ENCODE peak calls at places on chromosomes 2 and 18, in nine cellular contexts. B is brain microvascular endothelial cell; H is GM06990; K is naive thymus-derived CD8-positive, alpha-beta T cell; N is OCI-M1; E is T-helper 2 cell; A is Kasumi-1; C is hepatic stellate cell; X is MCF 10A. S is an unnamed sample.

GRCh38 chr2:201638331-201638730 is 5.0 kb downstream of the TMEM237 start:
- DNase-seq in C (no peak), A (no peak), K (no peak), X (no peak), B (no peak), E (no peak), H (no peak), N (no peak), S (no peak)

GRCh38 chr2:171367692-171368091 is 66.1 kb downstream of the METTL8 start:
- DNase-seq in A (no peak), H (no peak), N (no peak), C (no peak), E (no peak), B (no peak), K (no peak), X (no peak), S (peak; percentile 23)

GRCh38 chr18:25279556-25279955 is 72.4 kb downstream of the ZNF521 start:
- DNase-seq in C (no peak), E (no peak), H (no peak), A (no peak), X (no peak), N (no peak), K (no peak), B (no peak), S (no peak)

GRCh38 chr2:158953926-158954763 is 14.3 kb upstream of the TANC1 start:
- DNase-seq in C (peak; percentile 68), N (peak; percentile 88), A (peak; percentile 91), E (no peak), H (peak; percentile 4), X (peak; percentile 93), B (peak; percentile 93), K (no peak), S (peak; percentile 42)

GRCh38 chr2:170481201-170481600 is 233.9 kb upstream of the SP5 start:
- DNase-seq in B (no peak), H (no peak), N (no peak), K (no peak), X (no peak), C (no peak), E (no peak), A (no peak), S (peak; percentile 9)

GRCh38 chr18:64410685-64411084 is 261.8 kb upstream of the LINC00305 start:
- DNase-seq in E (no peak), H (no peak), K (no peak), N (no peak), X (no peak), C (no peak), B (no peak), A (no peak), S (no peak)

GRCh38 chr2:24122356-24123211 is 550 bp downstream of the PFN4 start:
- DNase-seq in H (no peak), E (no peak), B (no peak), C (no peak), K (no peak), N (peak; percentile 28), X (no peak), A (no peak), S (peak; percentile 16)

GRCh38 chr18:44922968-44923367 is 242.3 kb downstream of the SETBP1 start:
- DNase-seq in A (no peak), B (no peak), H (no peak), K (no peak), E (no peak), N (no peak), X (no peak), C (no peak), S (no peak)

GRCh38 chr2:119253760-119254600 is 30.3 kb downstream of the STEAP3 start:
- DNase-seq in K (no peak), H (no peak), E (no peak), X (no peak), B (no peak), A (no peak), N (no peak), C (no peak), S (no peak)

GRCh38 chr2:27369471-27370025 is 590 bp downstream of the EIF2B4 start:
- DNase-seq in E (no peak), A (peak; percentile 58), N (peak; percentile 69), K (no peak), C (peak; percentile 87), B (peak; percentile 22), X (peak; percentile 64), H (no peak), S (no peak)

GRCh38 chr2:186734957-186735734 is 41.3 kb downstream of the FAM171B start:
- DNase-seq in C (no peak), X (no peak), H (no peak), B (no peak), E (no peak), K (no peak), A (no peak), N (no peak), S (no peak)

GRCh38 chr2:219369447-219369861 is 18.3 kb downstream of the DNPEP start:
- DNase-seq in K (no peak), N (peak; percentile 21), A (no peak), H (no peak), X (peak; percentile 72), E (no peak), C (no peak), B (peak; percentile 56), S (no peak)

GRCh38 chr2:108936868-108937265 is 52.2 kb downstream of the EDAR start:
- DNase-seq in H (no peak), B (no peak), K (no peak), E (no peak), X (no peak), C (no peak), A (no peak), N (no peak), S (no peak)

GRCh38 chr2:16338026-16338425 is 327.6 kb downstream of the CYRIA start:
- DNase-seq in E (no peak), C (no peak), B (no peak), N (no peak), H (no peak), K (no peak), X (no peak), A (no peak), S (no peak)

GRCh38 chr2:96822786-96823185 is 6.7 kb downstream of the CNNM3 start:
- DNase-seq in C (no peak), A (no peak), N (no peak), X (no peak), K (no peak), E (no peak), B (no peak), H (no peak), S (no peak)

GRCh38 chr2:216553093-216553478 is 54.4 kb downstream of the RPL37A start:
- DNase-seq in C (peak; percentile 57), N (no peak), X (no peak), A (no peak), B (peak; percentile 71), H (no peak), E (no peak), K (no peak), S (no peak)

GRCh38 chr2:192194866-192195547 is at the start of gene TMEFF2:
- DNase-seq in N (no peak), E (no peak), C (peak; percentile 92), H (peak; percentile 26), A (peak; percentile 56), K (peak; percentile 2), B (peak; percentile 74), X (peak; percentile 45), S (peak; percentile 44)

GRCh38 chr2:3422161-3422767 is 42.8 kb downstream of the TRAPPC12 start:
- DNase-seq in H (no peak), A (no peak), B (no peak), N (no peak), K (no peak), X (no peak), E (no peak), C (no peak), S (peak; percentile 64)